ENCODE peak calls at places on chromosomes 7 and 10, in six cellular contexts. R is AG09309, C is kidney tubule cell, G is WTC11, T is heart right ventricle, F is neural crest cell. Y is an unnamed sample.

GRCh38 chr7:46603780-46604725 is 683.0 kb upstream of the IGFBP3 start:
- DNase-seq in R (no peak), C (peak; percentile 5), G (no peak), T (peak; percentile 87), F (no peak), Y (peak; percentile 42)

GRCh38 chr10:71131096-71131495 is 81.3 kb upstream of the UNC5B start:
- DNase-seq in R (no peak), C (no peak), G (no peak), T (no peak), F (no peak), Y (no peak)

GRCh38 chr7:87146740-87147386 is 5.4 kb upstream of the DMTF1 start:
- DNase-seq in R (no peak), C (peak; percentile 12), G (peak; percentile 17), T (no peak), F (no peak), Y (no peak)

GRCh38 chr7:155796381-155797261 is 15.6 kb downstream of the SHH start:
- DNase-seq in R (no peak), C (peak; percentile 53), G (peak; percentile 83), T (peak; percentile 29), F (peak; percentile 81), Y (no peak)

GRCh38 chr7:1431644-1432380 is 27.5 kb downstream of the MICALL2 start:
- DNase-seq in R (no peak), C (no peak), G (no peak), T (no peak), F (no peak), Y (no peak)

GRCh38 chr7:92304406-92304893 is 58.7 kb downstream of the ANKIB1 start:
- DNase-seq in R (no peak), C (no peak), G (no peak), T (no peak), F (no peak), Y (no peak)

GRCh38 chr10:76523215-76523614 is 1091.8 kb downstream of the LRMDA start:
- DNase-seq in R (no peak), C (no peak), G (no peak), T (peak; percentile 15), F (no peak), Y (no peak)

GRCh38 chr10:44344727-44345126 is 40.2 kb downstream of the CXCL12 start:
- DNase-seq in R (no peak), C (no peak), G (no peak), T (no peak), F (no peak), Y (no peak)

GRCh38 chr7:8433477-8434289 is at the start of gene NXPH1:
- DNase-seq in R (no peak), C (peak; percentile 14), G (peak; percentile 68), T (no peak), F (peak; percentile 59), Y (no peak)

GRCh38 chr10:97894092-97894491 is 44.4 kb downstream of the GOLGA7B start:
- DNase-seq in R (no peak), C (no peak), G (no peak), T (no peak), F (no peak), Y (no peak)

GRCh38 chr10:13978844-13979227 is 351.9 kb downstream of the FRMD4A start:
- DNase-seq in R (no peak), C (no peak), G (no peak), T (no peak), F (no peak), Y (no peak)

GRCh38 chr10:16843252-16843870 is 26.1 kb upstream of the RSU1 start:
- DNase-seq in R (peak; percentile 76), C (peak; percentile 82), G (no peak), T (peak; percentile 17), F (no peak), Y (peak; percentile 74)

GRCh38 chr10:5492322-5492855 is 7.0 kb downstream of the CALML5 start:
- DNase-seq in R (no peak), C (no peak), G (no peak), T (no peak), F (no peak), Y (no peak)

GRCh38 chr7:157004050-157004838 is 6.2 kb downstream of the MNX1 start:
- DNase-seq in R (no peak), C (no peak), G (peak; percentile 72), T (no peak), F (no peak), Y (peak; percentile 13)

GRCh38 chr10:17289763-17290162 is 61.7 kb downstream of the VIM start:
- DNase-seq in R (no peak), C (no peak), G (no peak), T (no peak), F (no peak), Y (no peak)

GRCh38 chr7:7242899-7243298 is 60.6 kb downstream of the C1GALT1 start:
- DNase-seq in R (no peak), C (no peak), G (no peak), T (no peak), F (no peak), Y (no peak)

GRCh38 chr7:34501161-34501560 is 156.9 kb upstream of the NPSR1 start:
- DNase-seq in R (no peak), C (no peak), G (no peak), T (no peak), F (no peak), Y (no peak)

GRCh38 chr10:3780056-3780765 is 4.8 kb downstream of the KLF6 start:
- DNase-seq in R (no peak), C (peak; percentile 80), G (no peak), T (no peak), F (no peak), Y (no peak)

GRCh38 chr10:110501142-110501937 is 3.6 kb downstream of the DUSP5 start:
- DNase-seq in R (peak; percentile 72), C (peak; percentile 95), G (peak; percentile 62), T (peak; percentile 96), F (no peak), Y (peak; percentile 79)

GRCh38 chr10:13528875-13529713 is at the start of gene BEND7:
- DNase-seq in R (no peak), C (peak; percentile 69), G (peak; percentile 32), T (peak; percentile 27), F (peak; percentile 43), Y (no peak)

GRCh38 chr7:76165106-76165972 is 36.4 kb upstream of the SRRM3 start:
- DNase-seq in R (no peak), C (no peak), G (no peak), T (no peak), F (no peak), Y (no peak)

GRCh38 chr10:49227406-49227805 is 39.2 kb upstream of the TMEM273 start:
- DNase-seq in R (no peak), C (no peak), G (no peak), T (no peak), F (no peak), Y (no peak)

GRCh38 chr7:141676618-141677017 is 25.3 kb downstream of the DENND11 start:
- DNase-seq in R (no peak), C (no peak), G (no peak), T (no peak), F (no peak), Y (no peak)